ENCODE peak calls at places on chromosomes 12 and 14, in five cellular contexts. S, G, I, A and R are unnamed samples.

GRCh38 chr12:6688543-6688999 is 604 bp downstream of the ZNF384 start:
- DNase-seq in A (no peak), I (no peak), S (no peak), G (peak; percentile 46), R (no peak)

GRCh38 chr12:49367381-49368239 is at the start of gene SPATS2:
- DNase-seq in G (peak; percentile 95), A (no peak), S (no peak), I (peak; percentile 100), R (peak; percentile 60)

GRCh38 chr12:77965790-77966189 is 135.1 kb downstream of the NAV3 start:
- DNase-seq in I (no peak), A (no peak), G (no peak), S (no peak), R (no peak)

GRCh38 chr14:68656452-68656851 is 136.4 kb downstream of the ZFP36L1 start:
- DNase-seq in G (no peak), S (no peak), I (no peak), A (no peak), R (no peak)

GRCh38 chr12:127106723-127107122 is 1160.2 kb upstream of the TMEM132C start:
- DNase-seq in A (no peak), I (no peak), S (no peak), G (no peak), R (no peak)

GRCh38 chr12:101703487-101703886 is 6.0 kb downstream of the CHPT1 start:
- DNase-seq in I (peak; percentile 58), A (no peak), S (no peak), G (no peak), R (no peak)

GRCh38 chr14:50062438-50063039 is 53.8 kb downstream of the VCPKMT start:
- DNase-seq in S (peak; percentile 92), I (peak; percentile 84), G (no peak), A (no peak), R (peak; percentile 80)

GRCh38 chr12:12744556-12745305 is 27.6 kb downstream of the CDKN1B start:
- DNase-seq in I (no peak), A (no peak), S (no peak), G (no peak), R (no peak)

GRCh38 chr12:53025250-53025649 is 19.0 kb downstream of the EIF4B start:
- DNase-seq in G (no peak), I (peak; percentile 50), A (no peak), S (no peak), R (no peak)

GRCh38 chr14:41782488-41782887 is 175.8 kb downstream of the LRFN5 start:
- DNase-seq in G (no peak), A (no peak), S (no peak), I (no peak), R (no peak)

GRCh38 chr14:50410921-50411320 is 14.2 kb upstream of the CDKL1 start:
- DNase-seq in S (peak; percentile 26), A (peak; percentile 70), G (no peak), I (no peak), R (peak; percentile 64)

GRCh38 chr12:50186667-50187066 is 19.5 kb upstream of the CERS5 start:
- DNase-seq in I (no peak), A (no peak), S (no peak), G (no peak), R (no peak)

GRCh38 chr14:34098045-34098984 is 147.4 kb upstream of the EGLN3 start:
- DNase-seq in I (peak; percentile 77), G (peak; percentile 17), A (no peak), S (peak; percentile 79), R (peak; percentile 7)

GRCh38 chr12:102093319-102093718 is 26.6 kb downstream of the NUP37 start:
- DNase-seq in I (no peak), S (no peak), A (no peak), G (no peak), R (peak; percentile 41)

GRCh38 chr12:1587927-1588573 is 6.3 kb downstream of the FBXL14 start:
- DNase-seq in S (peak; percentile 30), I (no peak), G (no peak), A (no peak), R (peak; percentile 23)
- H3K4me3 ChIP-seq in S (peak overlapping the region; percentile 31), I (no peak overlapping the region), G (no peak overlapping the region), A (no peak overlapping the region), R (no peak overlapping the region)

GRCh38 chr12:10612110-10612509 is 1.3 kb downstream of the MAGOHB start:
- DNase-seq in A (no peak), S (no peak), I (no peak), G (no peak), R (peak; percentile 5)

GRCh38 chr12:10610188-10610587 is 3.2 kb downstream of the MAGOHB start:
- DNase-seq in A (no peak), S (no peak), G (no peak), I (no peak), R (no peak)

GRCh38 chr12:10613334-10614055 is at the start of gene MAGOHB:
- DNase-seq in A (peak; percentile 83), S (peak; percentile 95), I (peak; percentile 100), G (peak; percentile 97), R (peak; percentile 98)

GRCh38 chr12:10612954-10613333 is 465 bp downstream of the MAGOHB start:
- DNase-seq in A (no peak), S (peak; percentile 7), I (peak; percentile 64), G (no peak), R (no peak)

DNA sequence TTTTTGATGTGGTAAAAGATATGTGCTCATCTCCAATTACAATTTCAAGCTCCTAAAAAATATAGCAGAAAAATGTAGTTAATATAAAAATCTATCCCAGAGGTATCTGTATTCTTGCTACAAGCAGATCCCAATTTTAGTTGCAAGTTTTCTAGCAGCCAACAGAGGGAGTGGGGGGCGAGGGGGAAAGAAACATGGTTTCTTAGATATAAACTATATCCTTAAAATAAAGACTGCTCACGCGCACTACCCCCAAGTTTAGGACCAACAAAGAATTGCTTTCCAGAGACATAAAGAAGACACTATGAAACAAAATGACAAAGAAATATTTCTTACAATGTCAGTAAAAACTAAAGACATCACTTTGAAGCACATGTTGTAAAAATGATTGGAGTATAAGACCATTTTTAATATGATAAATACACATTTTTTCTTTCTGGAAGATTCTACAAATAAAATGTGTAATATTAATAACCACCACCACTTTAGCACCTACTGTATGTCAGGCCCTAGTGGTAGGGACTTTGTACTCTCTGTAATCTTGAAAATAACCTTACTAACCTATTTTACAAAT is 5.4 kb downstream of the MAGOHB start:
- DNase-seq in G (no peak), S (peak; percentile 25), A (no peak), I (peak; percentile 63), R (no peak)
- TF ChIP-seq CTCF in G (peak; percentile 13), S (peak; percentile 54), A (peak; percentile 48), I (peak; percentile 77), R (peak; percentile 13)

GRCh38 chr12:103588680-103589079 is 1.6 kb downstream of the STAB2 start:
- DNase-seq in A (no peak), S (no peak), I (no peak), G (no peak), R (no peak)
- H3K4me3 ChIP-seq in A (no peak overlapping the region), S (no peak overlapping the region), I (no peak overlapping the region), G (no peak overlapping the region), R (no peak overlapping the region)

DNA sequence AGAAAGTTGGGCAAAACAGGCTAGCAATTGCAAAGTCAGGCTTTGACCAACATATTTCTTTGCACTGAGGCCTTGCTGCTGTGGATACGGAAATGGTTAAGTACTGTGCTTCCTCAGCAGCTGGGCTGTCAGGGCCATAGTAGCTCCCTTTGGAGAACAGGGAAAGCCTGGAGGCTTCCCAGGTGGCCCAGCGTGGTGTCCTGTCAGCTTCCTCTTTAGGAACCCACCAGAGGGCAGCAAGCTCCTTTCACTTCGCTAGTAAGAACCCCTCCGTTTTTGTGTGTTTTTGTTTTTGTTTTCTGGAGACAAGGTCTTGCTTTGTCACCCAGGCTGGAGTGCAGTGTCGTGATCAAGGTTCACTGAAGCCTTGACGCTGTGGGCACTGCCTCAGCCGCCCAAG is 1.7 kb upstream of the CFAP251 start:
- DNase-seq in G (no peak), A (no peak), S (peak; percentile 46), I (peak; percentile 89), R (no peak)
- TF ChIP-seq CTCF in G (no peak), A (no peak), S (peak; percentile 52), I (peak; percentile 77), R (peak; percentile 32)

GRCh38 chr12:116760621-116761020 is 22.5 kb downstream of the RNFT2 start:
- DNase-seq in A (no peak), I (no peak), G (no peak), S (no peak), R (no peak)
- H3K4me3 ChIP-seq in A (no peak overlapping the region), I (no peak overlapping the region), G (no peak overlapping the region), S (no peak overlapping the region), R (no peak overlapping the region)

GRCh38 chr12:115918763-115919162 is 358.7 kb downstream of the MED13L start:
- DNase-seq in S (peak; percentile 23), A (no peak), I (peak; percentile 52), G (no peak), R (no peak)

GRCh38 chr12:115926037-115926670 is 351.3 kb downstream of the MED13L start:
- DNase-seq in G (no peak), S (no peak), I (peak; percentile 42), A (no peak), R (no peak)

GRCh38 chr12:115920395-115921183 is 356.9 kb downstream of the MED13L start:
- DNase-seq in S (no peak), A (peak; percentile 48), I (no peak), G (no peak), R (no peak)

GRCh38 chr12:115923851-115924250 is 353.6 kb downstream of the MED13L start:
- DNase-seq in A (no peak), S (no peak), I (peak; percentile 35), G (no peak), R (no peak)

DNA sequence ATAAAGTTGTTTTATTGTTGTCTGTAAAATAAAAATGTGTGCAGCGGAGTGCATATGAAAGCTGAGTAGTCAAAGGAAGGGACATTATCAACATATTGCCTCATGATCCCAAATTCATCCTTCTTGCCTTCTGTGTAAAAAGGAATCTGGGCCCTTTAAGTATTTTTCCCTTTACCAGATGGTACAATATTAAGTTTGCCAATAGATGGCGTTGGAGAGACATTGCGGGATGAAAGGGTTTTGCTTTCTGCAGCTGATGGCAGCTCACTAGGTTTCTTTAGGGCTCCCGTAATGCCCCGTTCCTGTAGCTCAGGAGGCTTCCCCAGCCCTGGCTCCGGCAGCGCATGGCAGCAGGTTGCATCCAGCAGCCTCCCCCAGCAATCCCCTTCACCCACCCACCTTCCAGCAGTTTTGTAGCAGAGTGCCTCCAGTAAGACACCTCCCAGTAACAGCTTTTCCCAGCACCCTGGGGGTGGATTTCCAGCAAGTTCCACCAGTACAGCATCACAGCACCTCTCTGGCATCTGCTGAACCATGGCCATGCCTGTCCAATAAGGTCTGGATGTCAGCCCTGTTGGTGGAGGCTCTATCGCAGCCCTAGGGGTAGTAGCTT is 354.4 kb downstream of the MED13L start:
- DNase-seq in I (peak; percentile 54), A (no peak), G (no peak), S (peak; percentile 48), R (peak; percentile 21)
- TF ChIP-seq CTCF in I (peak; percentile 56), A (peak; percentile 15), G (no peak), S (peak; percentile 48), R (no peak)

DNA sequence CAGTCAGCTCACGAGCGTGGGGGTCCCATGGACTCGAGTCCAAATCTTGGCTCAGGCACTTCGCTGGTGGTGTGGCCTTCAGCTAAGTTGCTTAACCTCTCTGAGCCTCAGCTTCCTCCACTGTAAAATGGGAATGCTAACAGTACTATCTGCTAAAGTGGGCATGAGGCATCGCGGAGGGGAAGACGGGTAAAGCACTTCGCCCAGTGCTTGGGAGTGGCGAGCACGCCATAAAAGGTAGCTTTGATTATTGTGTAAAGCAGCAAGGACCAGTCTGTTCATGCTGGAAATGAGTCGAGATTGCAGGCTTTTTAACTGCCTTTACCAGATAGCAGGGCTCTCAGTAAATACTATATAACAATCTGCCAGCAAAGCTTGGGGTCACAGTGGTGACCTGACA is 24.5 kb downstream of the HRK start:
- DNase-seq in A (no peak), I (no peak), G (no peak), S (no peak), R (no peak)
- H3K4me3 ChIP-seq in A (no peak overlapping the region), I (no peak overlapping the region), G (no peak overlapping the region), S (no peak overlapping the region), R (no peak overlapping the region)

GRCh38 chr12:75334384-75335030 is at the start of gene GLIPR1L1:
- DNase-seq in A (peak; percentile 74), G (peak; percentile 79), S (peak; percentile 81), I (peak; percentile 99), R (peak; percentile 95)
- TF ChIP-seq CTCF in A (peak; percentile 86), G (peak; percentile 91), S (peak; percentile 81), I (peak; percentile 94), R (peak; percentile 76)